ENCODE peak calls at places on chromosomes 3 and 15, in eight cellular contexts. One of them, this sample, is unnamed.

GRCh38 chr3:171865191-171865865 is 22.2 kb downstream of the TMEM212 start:
- DNase-seq in Daoy: no peak
- DNase-seq in Calu3: no peak
- DNase-seq in aorta: no peak
- DNase-seq in left ventricle myocardium superior: no peak
- DNase-seq in stimulated activated CD4-positive, alpha-beta T cell treated with anti-CD3 and anti-CD28 coated beads, TNF-alpha, amount 100 ng/mL, for 1 hour: no peak
- DNase-seq in CD4-positive, CD25-positive, alpha-beta regulatory T cell: no peak
- DNase-seq in astrocyte of the spinal cord: no peak
- DNase-seq in this sample: no peak

GRCh38 chr15:59741274-59741906 is 52.3 kb upstream of the BNIP2 start:
- DNase-seq in Daoy: peak
- DNase-seq in Calu3: peak
- DNase-seq in aorta: no peak
- DNase-seq in left ventricle myocardium superior: no peak
- DNase-seq in stimulated activated CD4-positive, alpha-beta T cell treated with anti-CD3 and anti-CD28 coated beads, TNF-alpha, amount 100 ng/mL, for 1 hour: no peak
- DNase-seq in CD4-positive, CD25-positive, alpha-beta regulatory T cell: peak
- DNase-seq in astrocyte of the spinal cord: peak
- DNase-seq in this sample: peak

GRCh38 chr15:72118400-72118978 is at the start of gene SENP8:
- DNase-seq in Daoy: no peak
- DNase-seq in Calu3: no peak
- DNase-seq in aorta: peak
- DNase-seq in left ventricle myocardium superior: no peak
- DNase-seq in stimulated activated CD4-positive, alpha-beta T cell treated with anti-CD3 and anti-CD28 coated beads, TNF-alpha, amount 100 ng/mL, for 1 hour: no peak
- DNase-seq in CD4-positive, CD25-positive, alpha-beta regulatory T cell: no peak
- DNase-seq in astrocyte of the spinal cord: no peak
- DNase-seq in this sample: no peak

GRCh38 chr3:129022114-129022994 is 21.2 kb downstream of the EFCC1 start:
- DNase-seq in Daoy: no peak
- DNase-seq in Calu3: no peak
- DNase-seq in aorta: peak
- DNase-seq in left ventricle myocardium superior: peak
- DNase-seq in stimulated activated CD4-positive, alpha-beta T cell treated with anti-CD3 and anti-CD28 coated beads, TNF-alpha, amount 100 ng/mL, for 1 hour: no peak
- DNase-seq in CD4-positive, CD25-positive, alpha-beta regulatory T cell: no peak
- DNase-seq in astrocyte of the spinal cord: no peak
- DNase-seq in this sample: no peak

GRCh38 chr3:43759297-43759782 is 68.6 kb downstream of the ABHD5 start:
- DNase-seq in Daoy: peak
- DNase-seq in Calu3: no peak
- DNase-seq in aorta: no peak
- DNase-seq in left ventricle myocardium superior: peak
- DNase-seq in stimulated activated CD4-positive, alpha-beta T cell treated with anti-CD3 and anti-CD28 coated beads, TNF-alpha, amount 100 ng/mL, for 1 hour: no peak
- DNase-seq in CD4-positive, CD25-positive, alpha-beta regulatory T cell: peak
- DNase-seq in astrocyte of the spinal cord: peak
- DNase-seq in this sample: no peak

GRCh38 chr3:30779686-30780287 is 114.7 kb downstream of the GADL1 start:
- DNase-seq in Daoy: peak
- DNase-seq in Calu3: peak
- DNase-seq in aorta: no peak
- DNase-seq in left ventricle myocardium superior: no peak
- DNase-seq in stimulated activated CD4-positive, alpha-beta T cell treated with anti-CD3 and anti-CD28 coated beads, TNF-alpha, amount 100 ng/mL, for 1 hour: no peak
- DNase-seq in CD4-positive, CD25-positive, alpha-beta regulatory T cell: peak
- DNase-seq in astrocyte of the spinal cord: no peak
- DNase-seq in this sample: peak

GRCh38 chr3:25495726-25496125 is 67.7 kb downstream of the RARB start:
- DNase-seq in Daoy: no peak
- DNase-seq in Calu3: no peak
- DNase-seq in aorta: no peak
- DNase-seq in left ventricle myocardium superior: no peak
- DNase-seq in stimulated activated CD4-positive, alpha-beta T cell treated with anti-CD3 and anti-CD28 coated beads, TNF-alpha, amount 100 ng/mL, for 1 hour: no peak
- DNase-seq in CD4-positive, CD25-positive, alpha-beta regulatory T cell: no peak
- DNase-seq in astrocyte of the spinal cord: no peak
- DNase-seq in this sample: no peak

GRCh38 chr3:40615110-40615915 is 90.6 kb downstream of the ZNF621 start:
- DNase-seq in Daoy: no peak
- DNase-seq in Calu3: no peak
- DNase-seq in aorta: no peak
- DNase-seq in left ventricle myocardium superior: no peak
- DNase-seq in stimulated activated CD4-positive, alpha-beta T cell treated with anti-CD3 and anti-CD28 coated beads, TNF-alpha, amount 100 ng/mL, for 1 hour: no peak
- DNase-seq in CD4-positive, CD25-positive, alpha-beta regulatory T cell: no peak
- DNase-seq in astrocyte of the spinal cord: no peak
- DNase-seq in this sample: peak

GRCh38 chr3:123161167-123161566 is 40.6 kb upstream of the SEC22A start:
- DNase-seq in Daoy: no peak
- DNase-seq in Calu3: no peak
- DNase-seq in aorta: no peak
- DNase-seq in left ventricle myocardium superior: no peak
- DNase-seq in stimulated activated CD4-positive, alpha-beta T cell treated with anti-CD3 and anti-CD28 coated beads, TNF-alpha, amount 100 ng/mL, for 1 hour: no peak
- DNase-seq in CD4-positive, CD25-positive, alpha-beta regulatory T cell: no peak
- DNase-seq in astrocyte of the spinal cord: no peak
- DNase-seq in this sample: no peak